ENCODE peak calls at places on chromosomes 16 and 17, in nine cellular contexts. Z, G, C, P, I, Y, M, F and R are unnamed samples.

GRCh38 chr17:32265192-32265895 is at the start of gene RHBDL3:
- DNase-seq in Z (no peak), G (no peak), C (no peak), P (no peak), I (no peak), Y (no peak), M (no peak), F (peak; percentile 73), R (peak; percentile 39)

GRCh38 chr17:27430882-27431491 is 25.3 kb upstream of the KSR1 start:
- DNase-seq in Z (no peak), G (peak; percentile 64), C (peak; percentile 74), P (peak; percentile 48), I (peak; percentile 57), Y (peak; percentile 49), M (no peak), F (peak; percentile 42), R (peak; percentile 59)

GRCh38 chr16:57800213-57801097 is 1.8 kb downstream of the KIFC3 start:
- DNase-seq in Z (no peak), G (peak; percentile 44), C (no peak), P (no peak), I (no peak), Y (no peak), M (no peak), F (no peak), R (no peak)

GRCh38 chr16:10514369-10515055 is 65.9 kb downstream of the EMP2 start:
- DNase-seq in Z (no peak), G (no peak), C (peak; percentile 57), P (peak; percentile 67), I (peak; percentile 68), Y (peak; percentile 48), M (peak; percentile 53), F (peak; percentile 64), R (peak; percentile 76)

GRCh38 chr16:23694707-23695373 is 16.2 kb downstream of the PLK1 start:
- DNase-seq in Z (no peak), G (no peak), C (peak; percentile 58), P (no peak), I (no peak), Y (no peak), M (no peak), F (peak; percentile 50), R (peak; percentile 44)

GRCh38 chr16:24989417-24989978 is 25.7 kb downstream of the ARHGAP17 start:
- DNase-seq in Z (no peak), G (no peak), C (no peak), P (no peak), I (no peak), Y (no peak), M (no peak), F (no peak), R (no peak)

GRCh38 chr17:35074711-35075707 is 11.5 kb upstream of the RFFL start:
- DNase-seq in Z (no peak), G (no peak), C (no peak), P (no peak), I (no peak), Y (no peak), M (no peak), F (no peak), R (no peak)

GRCh38 chr16:85888405-85889331 is 10.3 kb upstream of the IRF8 start:
- DNase-seq in Z (no peak), G (no peak), C (no peak), P (peak; percentile 55), I (no peak), Y (no peak), M (no peak), F (peak; percentile 48), R (peak; percentile 78)

GRCh38 chr17:74219576-74220133 is 6.3 kb downstream of the TTYH2 start:
- DNase-seq in Z (no peak), G (no peak), C (no peak), P (no peak), I (no peak), Y (no peak), M (no peak), F (no peak), R (no peak)

GRCh38 chr16:143456-143855 is 5.0 kb upstream of the NPRL3 start:
- DNase-seq in Z (no peak), G (no peak), C (no peak), P (no peak), I (no peak), Y (no peak), M (no peak), F (peak; percentile 56), R (no peak)

GRCh38 chr17:76438906-76439305 is 14.0 kb downstream of the UBE2O start:
- DNase-seq in Z (no peak), G (no peak), C (no peak), P (no peak), I (no peak), Y (no peak), M (no peak), F (no peak), R (no peak)

GRCh38 chr17:69779378-69780214 is 295.4 kb upstream of the KCNJ16 start:
- DNase-seq in Z (no peak), G (no peak), C (no peak), P (no peak), I (no peak), Y (no peak), M (peak; percentile 81), F (no peak), R (no peak)

GRCh38 chr16:57537194-57537505 is 779 bp upstream of the CCDC102A start:
- DNase-seq in Z (no peak), G (no peak), C (no peak), P (no peak), I (no peak), Y (no peak), M (no peak), F (peak; percentile 6), R (peak; percentile 38)

GRCh38 chr16:83898463-83899271 is at the start of gene MLYCD:
- DNase-seq in Z (peak; percentile 44), G (peak; percentile 93), C (peak; percentile 78), P (peak; percentile 90), I (peak; percentile 92), Y (peak; percentile 75), M (peak; percentile 63), F (peak; percentile 98), R (peak; percentile 90)

GRCh38 chr17:59372138-59372751 is 40.8 kb downstream of the YPEL2 start:
- DNase-seq in Z (no peak), G (peak; percentile 79), C (no peak), P (no peak), I (peak; percentile 73), Y (no peak), M (peak; percentile 68), F (peak; percentile 84), R (peak; percentile 81)

GRCh38 chr16:391885-392335 is 5.1 kb upstream of the NME4 start:
- DNase-seq in Z (no peak), G (no peak), C (peak; percentile 79), P (no peak), I (peak; percentile 75), Y (no peak), M (no peak), F (peak; percentile 71), R (peak; percentile 70)

GRCh38 chr16:76532188-76532973 is 255.2 kb downstream of the CNTNAP4 start:
- DNase-seq in Z (no peak), G (no peak), C (no peak), P (no peak), I (no peak), Y (no peak), M (no peak), F (no peak), R (no peak)

GRCh38 chr17:63772801-63773271 is 561 bp downstream of the CCDC47 start:
- DNase-seq in Z (no peak), G (no peak), C (no peak), P (no peak), I (no peak), Y (no peak), M (peak; percentile 12), F (peak; percentile 17), R (peak; percentile 49)

GRCh38 chr16:73063284-73063733 is 15.4 kb upstream of the ZFHX3 start:
- DNase-seq in Z (no peak), G (peak; percentile 56), C (no peak), P (no peak), I (no peak), Y (no peak), M (no peak), F (no peak), R (no peak)

GRCh38 chr16:89880477-89881367 is 7.3 kb downstream of the TCF25 start:
- DNase-seq in Z (no peak), G (no peak), C (no peak), P (peak; percentile 78), I (no peak), Y (no peak), M (no peak), F (no peak), R (no peak)

GRCh38 chr17:81959362-81960129 is 1.4 kb downstream of the NOTUM start:
- DNase-seq in Z (peak; percentile 58), G (peak; percentile 80), C (peak; percentile 57), P (peak; percentile 41), I (peak; percentile 88), Y (peak; percentile 84), M (no peak), F (peak; percentile 90), R (peak; percentile 73)

GRCh38 chr17:50258647-50259483 is 15.4 kb upstream of the TMEM92 start:
- DNase-seq in Z (no peak), G (no peak), C (no peak), P (no peak), I (no peak), Y (no peak), M (peak; percentile 65), F (peak; percentile 94), R (peak; percentile 92)

GRCh38 chr16:76193851-76194620 is 83.2 kb upstream of the CNTNAP4 start:
- DNase-seq in Z (no peak), G (no peak), C (no peak), P (no peak), I (no peak), Y (no peak), M (peak; percentile 16), F (no peak), R (no peak)

GRCh38 chr16:87584271-87584670 is 18.0 kb upstream of the JPH3 start:
- DNase-seq in Z (no peak), G (peak; percentile 29), C (no peak), P (no peak), I (no peak), Y (no peak), M (peak; percentile 22), F (no peak), R (peak; percentile 71)

GRCh38 chr16:77584205-77584859 is 138.0 kb upstream of the NUDT7 start:
- DNase-seq in Z (no peak), G (no peak), C (peak; percentile 45), P (peak; percentile 50), I (peak; percentile 61), Y (peak; percentile 59), M (peak; percentile 51), F (peak; percentile 69), R (peak; percentile 81)

GRCh38 chr17:55811536-55811935 is 60.7 kb downstream of the PCTP start:
- DNase-seq in Z (no peak), G (peak; percentile 38), C (no peak), P (no peak), I (no peak), Y (no peak), M (no peak), F (no peak), R (no peak)

GRCh38 chr17:82794781-82795505 is 43.1 kb downstream of the TBCD start:
- DNase-seq in Z (no peak), G (no peak), C (no peak), P (no peak), I (no peak), Y (no peak), M (no peak), F (peak; percentile 70), R (peak; percentile 48)

GRCh38 chr16:71572497-71573116 is 4.3 kb downstream of the TAT start:
- DNase-seq in Z (no peak), G (no peak), C (no peak), P (no peak), I (peak; percentile 67), Y (no peak), M (no peak), F (no peak), R (no peak)

GRCh38 chr16:1724491-1724890 is 18.5 kb downstream of the MAPK8IP3 start:
- DNase-seq in Z (no peak), G (no peak), C (no peak), P (no peak), I (no peak), Y (no peak), M (no peak), F (no peak), R (no peak)

GRCh38 chr16:87350681-87351319 is 32.8 kb downstream of the FBXO31 start:
- DNase-seq in Z (no peak), G (no peak), C (no peak), P (no peak), I (no peak), Y (no peak), M (peak; percentile 14), F (peak; percentile 81), R (peak; percentile 80)

GRCh38 chr16:64983983-64984382 is 137.9 kb downstream of the CDH11 start:
- DNase-seq in Z (no peak), G (no peak), C (peak; percentile 64), P (peak; percentile 8), I (no peak), Y (peak; percentile 49), M (peak; percentile 67), F (peak; percentile 73), R (peak; percentile 83)